ENCODE peak calls at places on chromosomes 7 and 10, in four cellular contexts. B is fibroblast of lung, T is WERI-Rb-1, I is psoas muscle. A is an unnamed sample.

GRCh38 chr10:96287392-96288105 is 16.2 kb upstream of the BLNK start:
- DNase-seq in B (peak; percentile 2), T (no peak), I (no peak), A (peak; percentile 75)

GRCh38 chr10:93754761-93755160 is 3.0 kb upstream of the LGI1 start:
- DNase-seq in B (no peak), T (no peak), I (no peak), A (no peak)

GRCh38 chr10:42482411-42482810 is 156.0 kb downstream of the ZNF33B start:
- DNase-seq in B (peak; percentile 30), T (no peak), I (no peak), A (no peak)

GRCh38 chr10:109205929-109206585 is 717.3 kb downstream of the XPNPEP1 start:
- DNase-seq in B (peak; percentile 62), T (no peak), I (no peak), A (peak; percentile 1)

GRCh38 chr7:111486472-111487142 is 75.7 kb downstream of the IMMP2L start:
- DNase-seq in B (peak; percentile 77), T (no peak), I (no peak), A (peak; percentile 3)

GRCh38 chr7:112937651-112938390 is 147.6 kb upstream of the TMEM168 start:
- DNase-seq in B (peak; percentile 15), T (no peak), I (no peak), A (no peak)

GRCh38 chr10:30374353-30374752 is 25.3 kb upstream of the MTPAP start:
- DNase-seq in B (peak; percentile 15), T (no peak), I (no peak), A (no peak)

GRCh38 chr7:150405584-150406310 is 26.6 kb downstream of the ZNF775 start:
- DNase-seq in B (no peak), T (no peak), I (no peak), A (peak; percentile 73)

GRCh38 chr10:126350216-126350992 is 37.9 kb downstream of the ADAM12 start:
- DNase-seq in B (peak; percentile 47), T (no peak), I (peak; percentile 20), A (no peak)

GRCh38 chr7:136857573-136857972 is 10.9 kb upstream of the CHRM2 start:
- DNase-seq in B (peak; percentile 55), T (no peak), I (no peak), A (no peak)

GRCh38 chr7:26136831-26137230 is 15.2 kb upstream of the NFE2L3 start:
- DNase-seq in B (no peak), T (no peak), I (no peak), A (no peak)

GRCh38 chr10:24902400-24902728 is 50.0 kb downstream of the PRTFDC1 start:
- DNase-seq in B (no peak), T (no peak), I (no peak), A (no peak)

GRCh38 chr10:124093076-124093773 is at the start of gene CHST15:
- DNase-seq in B (peak; percentile 62), T (no peak), I (peak; percentile 58), A (peak; percentile 20)

GRCh38 chr10:47296111-47296894 is 3.7 kb upstream of the GDF10 start:
- DNase-seq in B (peak; percentile 12), T (no peak), I (no peak), A (no peak)

GRCh38 chr7:27316311-27316710 is 73.7 kb downstream of the EVX1 start:
- DNase-seq in B (peak; percentile 15), T (no peak), I (no peak), A (no peak)

GRCh38 chr10:80356563-80356999 is at the start of the genes DYDC1 and DYDC2:
- DNase-seq in B (peak; percentile 10), T (peak; percentile 82), I (peak; percentile 36), A (peak; percentile 12)

GRCh38 chr10:113646337-113647201 is 17.3 kb downstream of the NRAP start:
- DNase-seq in B (no peak), T (no peak), I (no peak), A (no peak)

GRCh38 chr7:79452032-79452494 is 1.4 kb downstream of the MAGI2 start:
- DNase-seq in B (peak; percentile 88), T (peak; percentile 83), I (peak; percentile 84), A (no peak)

GRCh38 chr10:80416401-80417098 is 8.2 kb downstream of the PRXL2A start:
- DNase-seq in B (peak; percentile 89), T (no peak), I (peak; percentile 43), A (no peak)

GRCh38 chr7:74535951-74536356 is 82.2 kb downstream of the GTF2IRD1 start:
- DNase-seq in B (no peak), T (no peak), I (no peak), A (no peak)

GRCh38 chr10:103481974-103482531 is 3.0 kb upstream of the CALHM3 start:
- DNase-seq in B (peak; percentile 81), T (peak; percentile 79), I (no peak), A (no peak)

GRCh38 chr10:131694168-131694962 is 206.4 kb upstream of the PPP2R2D start:
- DNase-seq in B (no peak), T (peak; percentile 50), I (no peak), A (no peak)

GRCh38 chr10:69864321-69864720 is 62.6 kb downstream of the COL13A1 start:
- DNase-seq in B (peak; percentile 70), T (no peak), I (no peak), A (no peak)

GRCh38 chr10:9302142-9302746 is 1247.8 kb downstream of the GATA3 start:
- DNase-seq in B (peak; percentile 69), T (no peak), I (no peak), A (no peak)

GRCh38 chr10:103548581-103549348 is 55.3 kb downstream of the NEURL1 start:
- DNase-seq in B (no peak), T (no peak), I (peak; percentile 70), A (no peak)

GRCh38 chr10:89475137-89475536 is 60.3 kb downstream of the SLC16A12 start:
- DNase-seq in B (no peak), T (no peak), I (no peak), A (no peak)

GRCh38 chr7:158702944-158703343 is 1.7 kb downstream of the NCAPG2 start:
- DNase-seq in B (no peak), T (no peak), I (no peak), A (no peak)

GRCh38 chr7:155569681-155570080 is 23.3 kb upstream of the CNPY1 start:
- DNase-seq in B (no peak), T (no peak), I (no peak), A (no peak)

GRCh38 chr7:124712017-124712416 is 53.6 kb downstream of the GPR37 start:
- DNase-seq in B (no peak), T (no peak), I (no peak), A (no peak)

GRCh38 chr7:117458977-117459583 is 20.7 kb upstream of the CFTR start:
- DNase-seq in B (peak; percentile 60), T (no peak), I (no peak), A (no peak)

GRCh38 chr10:82277591-82277990 is 402.6 kb downstream of the NRG3 start:
- DNase-seq in B (peak; percentile 9), T (no peak), I (no peak), A (no peak)

GRCh38 chr10:127198307-127198706 is 1.9 kb upstream of the INSYN2A start:
- DNase-seq in B (no peak), T (no peak), I (no peak), A (no peak)

GRCh38 chr10:24444337-24444736 is 235.4 kb downstream of the KIAA1217 start:
- DNase-seq in B (peak; percentile 80), T (no peak), I (no peak), A (no peak)

GRCh38 chr10:76621886-76622620 is 1015.6 kb downstream of the KCNMA1 start:
- DNase-seq in B (no peak), T (no peak), I (no peak), A (no peak)

GRCh38 chr10:8050561-8051108 is 3.9 kb upstream of the GATA3 start:
- DNase-seq in B (peak; percentile 32), T (no peak), I (no peak), A (peak; percentile 62)

GRCh38 chr10:62732841-62733653 is 71.5 kb upstream of the ADO start:
- DNase-seq in B (peak; percentile 37), T (no peak), I (no peak), A (peak; percentile 77)

GRCh38 chr10:84329986-84330651 is 1.7 kb downstream of the CCSER2 start:
- DNase-seq in B (no peak), T (no peak), I (no peak), A (peak; percentile 37)
- H3K4me3 ChIP-seq in B (peak overlapping the region; percentile 80), T (no peak overlapping the region), I (peak overlapping the region; percentile 94), A (peak overlapping the region; percentile 59)

GRCh38 chr10:74891048-74891447 is 64.6 kb downstream of the KAT6B start:
- DNase-seq in B (no peak), T (no peak), I (no peak), A (no peak)

GRCh38 chr10:74889662-74889998 is 63.2 kb downstream of the KAT6B start:
- DNase-seq in B (no peak), T (no peak), I (no peak), A (no peak)

GRCh38 chr10:74887614-74888284 is 61.3 kb downstream of the KAT6B start:
- DNase-seq in B (no peak), T (no peak), I (no peak), A (no peak)

GRCh38 chr10:74890460-74890859 is 64.1 kb downstream of the KAT6B start:
- DNase-seq in B (no peak), T (no peak), I (no peak), A (no peak)

GRCh38 chr10:74888947-74889661 is 62.7 kb downstream of the KAT6B start:
- DNase-seq in B (no peak), T (no peak), I (no peak), A (no peak)
- TF ChIP-seq CTCF in B (no peak), T (peak; percentile 31), I (peak; percentile 10), A (peak; percentile 17)

DNA sequence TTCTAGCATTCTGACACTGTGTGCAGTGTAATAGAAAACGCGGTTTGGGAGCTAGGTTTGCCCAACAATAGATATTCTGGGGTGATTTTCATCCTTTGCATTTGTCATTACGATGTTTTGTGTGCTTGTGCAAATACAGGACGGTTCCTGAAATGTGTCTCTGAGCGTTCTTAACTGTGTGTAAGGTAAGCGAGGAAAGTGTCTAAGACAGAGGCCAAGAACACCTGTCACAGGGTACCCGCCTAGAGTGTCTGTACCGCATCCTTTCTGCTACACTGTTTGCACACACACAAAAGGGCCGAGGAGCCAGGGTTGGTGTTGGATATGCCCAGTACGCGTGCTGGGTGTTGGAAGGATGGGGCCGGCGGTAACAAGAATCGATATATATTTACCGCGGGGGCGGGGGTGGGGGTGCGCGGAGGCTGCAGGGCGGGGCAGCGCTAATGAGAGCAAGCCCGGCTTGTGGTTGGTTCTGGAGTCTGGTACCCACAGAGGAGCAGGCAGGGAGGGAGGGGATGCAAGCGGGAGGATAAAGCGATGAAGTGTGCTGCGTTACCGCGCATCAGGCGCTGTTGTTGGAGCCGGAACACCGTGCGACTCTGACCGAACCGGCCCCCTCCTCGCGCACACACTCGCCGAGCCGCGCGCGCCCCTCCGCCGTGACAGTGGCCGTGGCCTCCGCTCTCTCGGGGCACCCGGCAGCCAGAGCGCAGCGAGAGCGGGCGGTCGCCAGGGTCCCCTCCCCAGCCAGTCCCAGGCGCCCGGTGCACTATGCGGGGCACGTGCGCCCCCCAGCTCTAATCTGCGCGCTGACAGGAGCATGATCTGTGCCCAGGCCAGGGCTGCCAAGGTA is at the start of gene HECW1:
- DNase-seq in B (no peak), T (peak; percentile 9), I (no peak), A (peak; percentile 46)
- H3K27me3 ChIP-seq in B (peaks cover 44% of the 10 kb centered on the region), T (peaks cover 58% of the 10 kb centered on the region), I (peaks cover 79% of the 10 kb centered on the region), A (no peaks in the 10 kb centered on the region)

GRCh38 chr7:15219758-15220157 is 317.2 kb upstream of the DGKB start:
- DNase-seq in B (no peak), T (no peak), I (no peak), A (no peak)

GRCh38 chr7:15209385-15209784 is 306.8 kb upstream of the DGKB start:
- DNase-seq in B (no peak), T (no peak), I (no peak), A (no peak)

GRCh38 chr7:15215611-15216010 is 313.1 kb upstream of the DGKB start:
- DNase-seq in B (no peak), T (no peak), I (no peak), A (no peak)

GRCh38 chr7:15213093-15213492 is 310.5 kb upstream of the DGKB start:
- DNase-seq in B (no peak), T (no peak), I (no peak), A (no peak)

GRCh38 chr7:15214981-15215380 is 312.4 kb upstream of the DGKB start:
- DNase-seq in B (peak; percentile 6), T (no peak), I (no peak), A (no peak)
- H3K4me3 ChIP-seq in B (no peak overlapping the region), T (no peak overlapping the region), I (no peak overlapping the region), A (no peak overlapping the region)

A was measured in GM06990.